ENCODE peak calls at places on chromosome 11, in four cellular contexts. F is left ventricle myocardium inferior, E is left lung, N is mesendoderm. U is an unnamed sample.

GRCh38 chr11:115676768-115677167 is 172.6 kb upstream of the CADM1 start:
- DNase-seq in F (no peak), E (no peak), N (peak; percentile 41), U (no peak)

GRCh38 chr11:119572481-119573424 is 149.8 kb upstream of the THY1 start:
- DNase-seq in F (no peak), E (no peak), N (no peak), U (no peak)

GRCh38 chr11:17734418-17734911 is at the start of gene KCNC1:
- DNase-seq in F (no peak), E (peak; percentile 26), N (peak; percentile 59), U (no peak)

GRCh38 chr11:31141804-31142203 is 227.7 kb downstream of the DCDC1 start:
- DNase-seq in F (no peak), E (no peak), N (no peak), U (no peak)

GRCh38 chr11:73198677-73199076 is 19.4 kb upstream of the P2RY2 start:
- DNase-seq in F (no peak), E (peak; percentile 12), N (peak; percentile 95), U (no peak)

GRCh38 chr11:112620621-112621394 is 340.4 kb upstream of the NCAM1 start:
- DNase-seq in F (no peak), E (no peak), N (peak; percentile 28), U (no peak)

GRCh38 chr11:128462802-128463385 is 124.5 kb downstream of the ETS1 start:
- DNase-seq in F (no peak), E (no peak), N (peak; percentile 90), U (no peak)

GRCh38 chr11:9607511-9607899 is 34.0 kb downstream of the WEE1 start:
- DNase-seq in F (no peak), E (no peak), N (no peak), U (no peak)

GRCh38 chr11:9039194-9039593 is 35.4 kb upstream of the NRIP3 start:
- DNase-seq in F (no peak), E (peak; percentile 47), N (no peak), U (no peak)

GRCh38 chr11:15819679-15820286 is 536.6 kb downstream of the SOX6 start:
- DNase-seq in F (peak; percentile 73), E (peak; percentile 75), N (peak; percentile 68), U (no peak)

GRCh38 chr11:76769645-76770586 is 13.2 kb upstream of the TSKU start:
- DNase-seq in F (no peak), E (no peak), N (peak; percentile 89), U (no peak)

GRCh38 chr11:16286095-16286494 is 70.3 kb downstream of the SOX6 start:
- DNase-seq in F (no peak), E (no peak), N (no peak), U (no peak)

GRCh38 chr11:15936011-15936410 is 420.3 kb downstream of the SOX6 start:
- DNase-seq in F (no peak), E (no peak), N (no peak), U (no peak)

GRCh38 chr11:57800444-57801184 is 39.0 kb downstream of the CTNND1 start:
- DNase-seq in F (no peak), E (no peak), N (peak; percentile 97), U (no peak)

GRCh38 chr11:96267490-96268010 is 75.4 kb downstream of the MAML2 start:
- DNase-seq in F (no peak), E (no peak), N (no peak), U (no peak)

GRCh38 chr11:69489031-69489745 is 7.7 kb downstream of the LINC01488 start:
- DNase-seq in F (peak; percentile 63), E (no peak), N (no peak), U (no peak)

GRCh38 chr11:130452941-130453340 is 4.5 kb downstream of the ADAMTS15 start:
- DNase-seq in F (peak; percentile 45), E (no peak), N (peak; percentile 78), U (no peak)

GRCh38 chr11:17354070-17354924 is 2.7 kb downstream of the NCR3LG1 start:
- DNase-seq in F (no peak), E (peak; percentile 48), N (peak; percentile 84), U (peak; percentile 64)

GRCh38 chr11:32713496-32713895 is 81.0 kb downstream of the CCDC73 start:
- DNase-seq in F (no peak), E (no peak), N (no peak), U (no peak)

GRCh38 chr11:120482149-120482548 is 29.4 kb upstream of the GRIK4 start:
- DNase-seq in F (no peak), E (no peak), N (no peak), U (no peak)

GRCh38 chr11:65793144-65793581 is 6.3 kb downstream of the OVOL1 start:
- DNase-seq in F (no peak), E (peak; percentile 65), N (no peak), U (no peak)

GRCh38 chr11:64722141-64723050 is 601 bp downstream of the NRXN2 start:
- DNase-seq in F (no peak), E (no peak), N (no peak), U (no peak)

GRCh38 chr11:110261195-110262140 is 34.9 kb downstream of the RDX start:
- DNase-seq in F (no peak), E (no peak), N (no peak), U (no peak)

GRCh38 chr11:69155302-69156198 is at the start of gene SMIM38:
- DNase-seq in F (no peak), E (no peak), N (no peak), U (no peak)

GRCh38 chr11:92227233-92227593 is 2.6 kb downstream of the FAT3 start:
- DNase-seq in F (no peak), E (no peak), N (peak; percentile 76), U (no peak)

GRCh38 chr11:128598096-128598495 is 10.7 kb upstream of the ETS1 start:
- DNase-seq in F (no peak), E (no peak), N (peak; percentile 93), U (no peak)

GRCh38 chr11:102047305-102047924 is at the start of gene CFAP300:
- DNase-seq in F (peak; percentile 92), E (peak; percentile 87), N (peak; percentile 69), U (peak; percentile 3)

GRCh38 chr11:76605338-76606074 is 65.0 kb downstream of the LRRC32 start:
- DNase-seq in F (no peak), E (no peak), N (no peak), U (no peak)

GRCh38 chr11:65043881-65044501 is 3.0 kb downstream of the SAC3D1 start:
- DNase-seq in F (peak; percentile 48), E (peak; percentile 83), N (no peak), U (no peak)

GRCh38 chr11:120467627-120468026 is 43.9 kb upstream of the GRIK4 start:
- DNase-seq in F (no peak), E (no peak), N (no peak), U (no peak)

GRCh38 chr11:4647795-4648194 is 4.0 kb downstream of the OR51E1 start:
- DNase-seq in F (no peak), E (no peak), N (no peak), U (no peak)

GRCh38 chr11:67373916-67374570 is 645 bp upstream of the CLCF1 start:
- DNase-seq in F (peak; percentile 53), E (peak; percentile 92), N (peak; percentile 97), U (peak; percentile 46)

GRCh38 chr11:66317766-66318575 is 1.1 kb upstream of the CD248 start:
- DNase-seq in F (peak; percentile 60), E (peak; percentile 76), N (peak; percentile 80), U (peak; percentile 67)

GRCh38 chr11:70544774-70545625 is 146.7 kb downstream of the CTTN start:
- DNase-seq in F (no peak), E (no peak), N (peak; percentile 69), U (no peak)

GRCh38 chr11:72740562-72741428 is 11.4 kb downstream of the ARAP1 start:
- DNase-seq in F (no peak), E (no peak), N (peak; percentile 71), U (no peak)

GRCh38 chr11:116539211-116539610 is 233.6 kb downstream of the BUD13 start:
- DNase-seq in F (no peak), E (no peak), N (no peak), U (no peak)

GRCh38 chr11:16632295-16633200 is 105.9 kb upstream of the C11orf58 start:
- DNase-seq in F (no peak), E (no peak), N (peak; percentile 53), U (no peak)

GRCh38 chr11:83023410-83023809 is 48.3 kb downstream of the RAB30 start:
- DNase-seq in F (no peak), E (no peak), N (no peak), U (no peak)

GRCh38 chr11:83019888-83020579 is 51.7 kb downstream of the RAB30 start:
- DNase-seq in F (peak; percentile 66), E (no peak), N (no peak), U (no peak)

GRCh38 chr11:83020942-83021779 is 50.5 kb downstream of the RAB30 start:
- DNase-seq in F (no peak), E (no peak), N (no peak), U (no peak)

GRCh38 chr11:83024270-83024854 is 47.3 kb downstream of the RAB30 start:
- DNase-seq in F (no peak), E (no peak), N (no peak), U (no peak)

GRCh38 chr11:83021780-83022125 is 49.9 kb downstream of the RAB30 start:
- DNase-seq in F (no peak), E (no peak), N (no peak), U (no peak)
- H3K27me3 ChIP-seq in F (no peaks in the 10 kb centered on the region), E (no peaks in the 10 kb centered on the region), N (no peaks in the 10 kb centered on the region), U (no peaks in the 10 kb centered on the region)

DNA sequence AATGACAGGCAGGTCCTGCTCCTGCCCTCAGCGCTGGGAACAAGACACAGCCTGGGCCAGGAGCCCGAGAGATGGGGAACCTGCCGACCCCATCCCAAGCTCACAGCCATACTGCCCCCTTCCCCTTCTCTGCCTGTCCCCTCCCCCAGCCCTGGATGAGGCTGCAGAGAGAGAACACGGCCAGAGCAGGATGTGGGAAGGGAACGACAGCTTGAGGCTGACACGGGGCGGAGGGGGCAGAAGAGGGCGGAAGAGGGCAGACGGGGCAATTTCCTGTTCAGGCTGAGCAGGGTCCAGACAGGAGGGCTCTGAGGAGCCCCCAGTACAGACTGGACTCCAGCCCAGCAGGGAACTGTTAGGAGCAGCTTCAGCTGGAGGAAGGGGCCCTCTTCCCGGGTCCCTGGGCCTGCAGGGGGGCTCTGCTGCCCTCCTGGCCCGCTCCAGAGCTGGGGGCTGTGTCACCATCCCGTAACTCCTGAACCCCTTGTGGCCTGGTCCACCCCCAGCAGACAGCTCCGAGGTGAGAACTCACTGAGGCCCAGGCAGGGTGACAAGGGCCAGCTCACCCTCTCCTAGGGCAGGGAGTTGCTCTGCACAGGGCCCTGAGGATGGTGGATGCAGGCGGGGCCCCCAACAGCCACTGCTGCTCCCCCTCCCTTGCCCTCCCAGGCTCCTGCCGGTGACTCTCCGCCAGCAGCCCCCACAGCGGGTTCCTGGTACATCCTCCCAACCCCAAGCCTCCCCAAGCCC is 5.7 kb downstream of the CTSD start:
- DNase-seq in F (no peak), E (peak; percentile 65), N (no peak), U (peak; percentile 31)
- H3K4me1 ChIP-seq in F (peaks cover 98% of the 10 kb centered on the region), E (peaks cover 91% of the 10 kb centered on the region), N (peaks cover 1% of the 10 kb centered on the region), U (peaks cover 84% of the 10 kb centered on the region)

GRCh38 chr11:19951558-19952083 is 208.7 kb downstream of the DBX1 start:
- DNase-seq in F (no peak), E (no peak), N (peak; percentile 83), U (no peak)
- H3K4me3 ChIP-seq in F (no peak overlapping the region), E (no peak overlapping the region), N (no peak overlapping the region), U (peak overlapping the region; percentile 26)

GRCh38 chr11:61603667-61604066 is 22.8 kb upstream of the SYT7 start:
- DNase-seq in F (no peak), E (no peak), N (no peak), U (no peak)
- H3K27me3 ChIP-seq in F (no peaks in the 10 kb centered on the region), E (peaks cover 6% of the 10 kb centered on the region), N (no peaks in the 10 kb centered on the region), U (no peaks in the 10 kb centered on the region)

GRCh38 chr11:118012083-118012669 is 26.0 kb downstream of the IL10RA start:
- DNase-seq in F (no peak), E (peak; percentile 64), N (no peak), U (no peak)
- H3K4me1 ChIP-seq in F (peaks cover 8% of the 10 kb centered on the region), E (peaks cover 71% of the 10 kb centered on the region), N (no peaks in the 10 kb centered on the region), U (peaks cover 100% of the 10 kb centered on the region)

GRCh38 chr11:83751041-83751440 is 464.9 kb upstream of the CCDC90B start:
- DNase-seq in F (no peak), E (no peak), N (no peak), U (no peak)
- H3K4me3 ChIP-seq in F (no peak overlapping the region), E (no peak overlapping the region), N (no peak overlapping the region), U (no peak overlapping the region)

U was measured in CD8-positive, alpha-beta memory T cell.